ENCODE peak calls at places on chromosomes 12 and 14, in four cellular contexts. J is K562, M is HepG2, X is H1. G is an unnamed sample.

GRCh38 chr12:112855375-112855774 is 51.4 kb upstream of the OAS1 start:
- DNase-seq in J (no peak), M (peak), X (no peak), G (no peak)

GRCh38 chr12:101594700-101595099 is at the start of gene MYBPC1:
- DNase-seq in J (no peak), M (no peak), X (no peak), G (no peak)

GRCh38 chr12:25001311-25001710 is 52.4 kb upstream of the BCAT1 start:
- DNase-seq in J (no peak), M (no peak), X (no peak), G (no peak)

GRCh38 chr12:92396647-92397258 is 251.1 kb upstream of the BTG1 start:
- DNase-seq in J (no peak), M (no peak), X (no peak), G (no peak)

GRCh38 chr12:95158919-95159318 is 58.3 kb downstream of the FGD6 start:
- DNase-seq in J (no peak), M (no peak), X (no peak), G (no peak)

GRCh38 chr12:20272801-20273200 is 95.5 kb upstream of the PDE3A start:
- DNase-seq in J (no peak), M (no peak), X (no peak), G (no peak)

GRCh38 chr12:101875112-101875961 is 2.0 kb upstream of the DRAM1 start:
- DNase-seq in J (no peak), M (no peak), X (no peak), G (no peak)

GRCh38 chr14:105582639-105583038 is 56.3 kb downstream of the TMEM121 start:
- DNase-seq in J (no peak), M (peak), X (no peak), G (no peak)

GRCh38 chr12:6528539-6529235 is 5.6 kb upstream of the GAPDH start:
- DNase-seq in J (no peak), M (no peak), X (no peak), G (no peak)

GRCh38 chr12:107511292-107511691 is 174.3 kb upstream of the PWP1 start:
- DNase-seq in J (no peak), M (no peak), X (no peak), G (no peak)

GRCh38 chr12:94265521-94265920 is 117.1 kb downstream of the PLXNC1 start:
- DNase-seq in J (no peak), M (no peak), X (no peak), G (no peak)

GRCh38 chr12:4172999-4173398 is 100.6 kb upstream of the CCND2 start:
- DNase-seq in J (no peak), M (no peak), X (no peak), G (no peak)

GRCh38 chr12:66365718-66366485 is 63.6 kb downstream of the HELB start:
- DNase-seq in J (no peak), M (no peak), X (no peak), G (no peak)

GRCh38 chr14:34072921-34073320 is 122.0 kb upstream of the EGLN3 start:
- DNase-seq in J (no peak), M (no peak), X (no peak), G (no peak)

GRCh38 chr14:79661762-79662161 is 549.5 kb downstream of the DIO2 start:
- DNase-seq in J (no peak), M (no peak), X (no peak), G (no peak)

GRCh38 chr14:101465795-101466448 is 95.4 kb upstream of the DIO3 start:
- DNase-seq in J (no peak), M (no peak), X (no peak), G (no peak)

GRCh38 chr12:56408799-56409417 is 40.3 kb downstream of the TIMELESS start:
- DNase-seq in J (no peak), M (peak), X (no peak), G (no peak)

DNA sequence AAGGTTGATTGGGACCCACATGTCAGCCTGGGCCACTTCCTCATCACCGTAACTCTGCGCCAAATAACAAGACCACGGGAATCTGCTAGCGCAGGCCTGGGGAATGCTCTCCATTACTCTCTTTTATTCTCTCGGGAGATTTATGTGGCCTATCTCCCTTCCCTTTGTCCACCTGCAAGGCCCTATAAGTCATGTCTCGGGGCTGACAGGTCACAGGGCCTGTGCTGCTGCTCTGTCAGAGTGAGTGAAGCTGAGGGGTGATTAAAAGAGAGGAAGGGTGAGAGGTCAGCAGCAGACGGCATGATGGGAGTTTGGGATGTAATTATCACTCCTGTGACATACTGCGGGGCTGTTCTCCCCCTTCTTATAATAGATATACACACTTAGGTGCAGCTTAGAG is 26.2 kb upstream of the GPATCH2L start:
- DNase-seq in J (no peak), M (no peak), X (no peak), G (no peak)
- TF ChIP-seq GABPA in J (no peak), M (no peak), X (no peak), G (no peak)

GRCh38 chr14:50002926-50003212 is 110.0 kb downstream of the ARF6 start:
- DNase-seq in J (no peak), M (no peak), X (no peak), G (no peak)
- TF ChIP-seq GABPA in J (no peak), M (no peak), X (no peak), G (no peak)

DNA sequence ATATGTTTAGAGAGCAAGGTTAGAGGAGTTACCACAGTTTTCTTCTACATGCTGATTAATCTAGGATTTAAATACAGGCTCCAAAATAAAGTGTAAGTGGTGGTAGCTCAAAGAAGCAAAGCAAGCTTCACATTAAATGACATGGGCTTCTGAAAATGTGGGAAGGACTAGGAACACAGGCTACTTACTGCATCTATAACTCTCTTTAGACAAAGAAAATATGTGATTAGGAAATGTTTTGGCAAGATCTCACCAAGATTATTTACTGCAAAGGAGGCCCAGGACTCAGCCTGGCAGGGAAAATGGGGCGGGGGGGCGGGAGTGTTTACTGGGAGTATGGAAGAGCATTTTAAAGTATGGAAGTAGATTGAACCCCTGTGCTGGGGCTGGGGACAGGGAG is 39.4 kb downstream of the ETV6 start:
- DNase-seq in J (no peak), M (no peak), X (no peak), G (no peak)
- TF ChIP-seq GABPA in J (no peak), M (no peak), X (no peak), G (no peak)

GRCh38 chr12:50859621-50860020 is 16.9 kb downstream of the TMPRSS12 start:
- DNase-seq in J (no peak), M (no peak), X (no peak), G (peak)

GRCh38 chr12:50865266-50865665 is 22.5 kb downstream of the TMPRSS12 start:
- DNase-seq in J (no peak), M (no peak), X (no peak), G (no peak)

DNA sequence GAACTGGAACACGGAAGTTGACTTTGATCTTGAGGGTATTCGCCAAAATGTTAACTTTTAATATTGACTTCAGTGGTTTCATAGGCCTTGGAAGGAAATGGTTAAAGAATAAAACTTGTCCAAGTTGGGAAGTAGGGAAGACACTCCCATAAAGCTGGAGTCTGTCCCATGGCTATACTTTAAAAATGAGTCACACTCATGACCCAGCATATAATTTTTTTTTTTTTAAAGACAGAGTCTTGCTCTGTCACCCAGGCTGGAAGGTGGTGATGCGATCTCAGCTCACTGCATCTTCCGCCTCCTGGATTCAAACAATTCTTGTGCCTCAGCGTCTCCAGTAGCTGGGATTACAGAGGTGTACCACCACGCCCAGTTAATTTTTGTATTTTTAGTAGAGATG is 19.6 kb downstream of the TMPRSS12 start:
- DNase-seq in J (no peak), M (no peak), X (no peak), G (no peak)
- TF ChIP-seq GABPA in J (no peak), M (no peak), X (no peak), G (no peak)

DNA sequence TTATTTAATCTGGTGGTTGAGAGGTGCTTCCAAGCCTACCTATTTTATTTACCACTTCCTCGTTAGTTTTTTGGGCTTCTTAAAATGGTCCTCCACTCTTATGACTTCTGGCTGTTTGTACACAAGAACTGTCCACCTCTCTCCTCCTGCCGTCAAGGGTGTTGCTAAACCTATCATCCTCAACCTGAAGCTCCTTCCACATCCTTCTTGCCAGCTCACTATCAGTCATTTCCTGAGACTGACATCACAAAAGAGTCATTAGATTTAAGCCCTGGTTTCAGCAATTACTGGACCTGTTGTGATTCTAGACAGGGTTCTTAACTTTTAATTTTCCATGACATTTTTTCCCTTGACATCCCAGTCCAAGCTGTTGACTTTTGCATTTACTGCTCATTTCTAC is 91.9 kb downstream of the BICD1 start:
- DNase-seq in J (no peak), M (no peak), X (no peak), G (no peak)
- TF ChIP-seq GABPA in J (no peak), M (no peak), X (no peak), G (no peak)